ENCODE peak calls at places on chromosome 2, in five cellular contexts. One of them, this sample, is unnamed.

GRCh38 chr2:158045362-158045761 is 56.3 kb upstream of the UPP2 start:
- DNase-seq in A549: peak
- DNase-seq in GM12878: no peak
- DNase-seq in K562: no peak
- DNase-seq in HL-60: no peak
- DNase-seq in this sample: peak

GRCh38 chr2:236986524-236987330 is 99.0 kb upstream of the COPS8 start:
- DNase-seq in A549: no peak
- DNase-seq in GM12878: no peak
- DNase-seq in K562: no peak
- DNase-seq in HL-60: no peak
- DNase-seq in this sample: no peak

GRCh38 chr2:46493241-46493970 is 14.0 kb downstream of the TMEM247 start:
- DNase-seq in A549: peak
- DNase-seq in GM12878: peak
- DNase-seq in K562: no peak
- DNase-seq in HL-60: no peak
- DNase-seq in this sample: no peak

GRCh38 chr2:176813526-176814179 is 398.9 kb upstream of the HNRNPA3 start:
- DNase-seq in A549: no peak
- DNase-seq in GM12878: no peak
- DNase-seq in K562: no peak
- DNase-seq in HL-60: no peak
- DNase-seq in this sample: no peak

GRCh38 chr2:96952976-96953610 is 33.3 kb downstream of the FAM178B start:
- DNase-seq in A549: no peak
- DNase-seq in GM12878: no peak
- DNase-seq in K562: no peak
- DNase-seq in HL-60: no peak
- DNase-seq in this sample: no peak

GRCh38 chr2:23753291-23754006 is 173.5 kb downstream of the ATAD2B start:
- DNase-seq in A549: no peak
- DNase-seq in GM12878: no peak
- DNase-seq in K562: no peak
- DNase-seq in HL-60: no peak
- DNase-seq in this sample: no peak

GRCh38 chr2:215002500-215002899 is 135.9 kb downstream of the ABCA12 start:
- DNase-seq in A549: peak
- DNase-seq in GM12878: no peak
- DNase-seq in K562: peak
- DNase-seq in HL-60: peak
- DNase-seq in this sample: peak

GRCh38 chr2:112712903-112713584 is 7.8 kb upstream of the NT5DC4 start:
- DNase-seq in A549: peak
- DNase-seq in GM12878: no peak
- DNase-seq in K562: peak
- DNase-seq in HL-60: no peak
- DNase-seq in this sample: no peak

GRCh38 chr2:127355407-127356008 is 32.3 kb downstream of the MAP3K2 start:
- DNase-seq in A549: peak
- DNase-seq in GM12878: no peak
- DNase-seq in K562: peak
- DNase-seq in HL-60: peak
- DNase-seq in this sample: peak

DNA sequence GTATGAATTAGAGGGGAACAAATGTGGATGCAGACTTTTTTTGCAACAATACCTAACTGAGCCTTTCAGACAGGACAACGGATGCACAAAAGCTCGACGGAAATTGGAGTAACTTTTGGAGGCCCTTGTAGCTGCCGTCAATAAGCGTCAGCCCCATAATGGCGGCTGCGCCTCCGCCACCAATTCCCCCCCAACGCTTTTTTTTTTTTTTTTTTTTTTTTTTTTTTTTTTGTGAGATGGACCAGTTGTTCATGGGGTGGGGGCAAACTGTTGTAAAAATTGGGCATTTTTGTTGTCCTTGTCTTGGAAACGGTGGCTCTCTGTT is 138.4 kb upstream of the SIX3 start:
- DNase-seq in A549: no peak
- DNase-seq in GM12878: no peak
- DNase-seq in K562: no peak
- DNase-seq in HL-60: no peak
- DNase-seq in this sample: no peak
- TF ChIP-seq REST in A549: no peak
- TF ChIP-seq REST in GM12878: no peak
- TF ChIP-seq REST in K562: no peak
- TF ChIP-seq REST in HL-60: no peak
- TF ChIP-seq REST in this sample: no peak

GRCh38 chr2:37894047-37894446 is 31.0 kb upstream of the RMDN2 start:
- DNase-seq in A549: no peak
- DNase-seq in GM12878: no peak
- DNase-seq in K562: no peak
- DNase-seq in HL-60: no peak
- DNase-seq in this sample: no peak
- TF ChIP-seq REST in A549: no peak
- TF ChIP-seq REST in GM12878: no peak
- TF ChIP-seq REST in K562: no peak
- TF ChIP-seq REST in HL-60: no peak
- TF ChIP-seq REST in this sample: no peak

GRCh38 chr2:44926957-44927356 is 14.5 kb upstream of the SIX3 start:
- DNase-seq in A549: no peak
- DNase-seq in GM12878: no peak
- DNase-seq in K562: no peak
- DNase-seq in HL-60: no peak
- DNase-seq in this sample: no peak

GRCh38 chr2:44928660-44929471 is 12.6 kb upstream of the SIX3 start:
- DNase-seq in A549: no peak
- DNase-seq in GM12878: no peak
- DNase-seq in K562: no peak
- DNase-seq in HL-60: no peak
- DNase-seq in this sample: no peak

GRCh38 chr2:44930274-44930826 is 11.2 kb upstream of the SIX3 start:
- DNase-seq in A549: no peak
- DNase-seq in GM12878: no peak
- DNase-seq in K562: no peak
- DNase-seq in HL-60: no peak
- DNase-seq in this sample: no peak

GRCh38 chr2:44929680-44930273 is 11.7 kb upstream of the SIX3 start:
- DNase-seq in A549: no peak
- DNase-seq in GM12878: no peak
- DNase-seq in K562: no peak
- DNase-seq in HL-60: no peak
- DNase-seq in this sample: no peak

GRCh38 chr2:44927979-44928659 is 13.4 kb upstream of the SIX3 start:
- DNase-seq in A549: no peak
- DNase-seq in GM12878: no peak
- DNase-seq in K562: no peak
- DNase-seq in HL-60: no peak
- DNase-seq in this sample: no peak
- TF ChIP-seq REST in A549: no peak
- TF ChIP-seq REST in GM12878: no peak
- TF ChIP-seq REST in K562: no peak
- TF ChIP-seq REST in HL-60: no peak
- TF ChIP-seq REST in this sample: no peak

GRCh38 chr2:173574304-173574703 is 219.6 kb downstream of the CDCA7 start:
- DNase-seq in A549: no peak
- DNase-seq in GM12878: no peak
- DNase-seq in K562: no peak
- DNase-seq in HL-60: no peak
- DNase-seq in this sample: no peak

GRCh38 chr2:173572848-173573247 is 218.2 kb downstream of the CDCA7 start:
- DNase-seq in A549: no peak
- DNase-seq in GM12878: no peak
- DNase-seq in K562: no peak
- DNase-seq in HL-60: no peak
- DNase-seq in this sample: no peak

GRCh38 chr2:173571887-173572680 is 217.4 kb downstream of the CDCA7 start:
- DNase-seq in A549: no peak
- DNase-seq in GM12878: no peak
- DNase-seq in K562: no peak
- DNase-seq in HL-60: no peak
- DNase-seq in this sample: no peak

GRCh38 chr2:173571021-173571821 is 216.5 kb downstream of the CDCA7 start:
- DNase-seq in A549: peak
- DNase-seq in GM12878: no peak
- DNase-seq in K562: no peak
- DNase-seq in HL-60: peak
- DNase-seq in this sample: peak

DNA sequence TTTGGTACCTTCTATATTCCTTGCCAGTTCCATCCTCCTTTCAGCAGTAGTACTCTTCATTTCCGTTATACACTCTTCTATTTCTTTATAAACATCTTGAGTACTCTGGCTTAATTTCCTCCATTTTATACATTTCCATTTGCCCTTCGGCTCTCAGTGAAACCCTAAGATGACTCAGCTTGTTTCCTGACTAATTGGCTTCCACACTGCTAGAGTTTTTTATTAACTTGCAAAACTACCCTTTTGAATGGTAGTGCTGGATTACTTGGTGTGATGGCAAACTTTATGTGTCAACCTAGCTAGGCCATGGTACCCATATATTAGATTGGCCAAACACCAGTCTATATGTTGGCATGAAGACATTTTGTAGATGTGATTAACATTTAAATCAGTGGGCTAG is 220.0 kb downstream of the CDCA7 start:
- DNase-seq in A549: no peak
- DNase-seq in GM12878: no peak
- DNase-seq in K562: no peak
- DNase-seq in HL-60: no peak
- DNase-seq in this sample: no peak
- TF ChIP-seq REST in A549: no peak
- TF ChIP-seq REST in GM12878: no peak
- TF ChIP-seq REST in K562: no peak
- TF ChIP-seq REST in HL-60: no peak
- TF ChIP-seq REST in this sample: no peak

GRCh38 chr2:54772531-54772930 is 49.1 kb downstream of the EML6 start:
- DNase-seq in A549: no peak
- DNase-seq in GM12878: no peak
- DNase-seq in K562: no peak
- DNase-seq in HL-60: no peak
- DNase-seq in this sample: no peak

GRCh38 chr2:54773233-54773632 is 49.8 kb downstream of the EML6 start:
- DNase-seq in A549: no peak
- DNase-seq in GM12878: no peak
- DNase-seq in K562: no peak
- DNase-seq in HL-60: no peak
- DNase-seq in this sample: no peak

GRCh38 chr2:54771166-54771565 is 47.7 kb downstream of the EML6 start:
- DNase-seq in A549: no peak
- DNase-seq in GM12878: no peak
- DNase-seq in K562: no peak
- DNase-seq in HL-60: no peak
- DNase-seq in this sample: peak

GRCh38 chr2:54770676-54771075 is 47.2 kb downstream of the EML6 start:
- DNase-seq in A549: no peak
- DNase-seq in GM12878: no peak
- DNase-seq in K562: no peak
- DNase-seq in HL-60: no peak
- DNase-seq in this sample: no peak

DNA sequence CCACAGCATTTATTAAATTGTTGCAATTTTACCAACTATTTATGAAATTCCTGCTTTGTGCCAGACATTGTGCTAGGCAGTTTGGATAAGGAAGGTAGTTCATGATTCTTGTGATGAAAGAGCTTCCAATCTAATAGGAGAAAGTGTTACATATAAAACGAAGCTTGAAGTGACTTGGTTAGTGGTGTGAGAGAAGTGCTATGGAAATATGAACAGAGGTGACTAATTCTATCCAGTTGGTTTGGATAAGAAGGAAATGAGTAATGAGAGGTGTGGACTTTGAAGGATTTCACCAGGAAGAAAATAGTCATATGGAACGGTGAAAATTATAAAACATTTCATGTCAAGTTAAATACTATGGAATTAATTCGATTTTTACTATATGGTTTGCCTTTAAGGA is 48.6 kb downstream of the EML6 start:
- DNase-seq in A549: no peak
- DNase-seq in GM12878: no peak
- DNase-seq in K562: no peak
- DNase-seq in HL-60: no peak
- DNase-seq in this sample: peak
- TF ChIP-seq REST in A549: no peak
- TF ChIP-seq REST in GM12878: no peak
- TF ChIP-seq REST in K562: no peak
- TF ChIP-seq REST in HL-60: no peak
- TF ChIP-seq REST in this sample: no peak